ENCODE peak calls at places on chromosomes 4 and X, in seven cellular contexts. One of them, this sample, is unnamed.
A peak's percentile ranks its signal among the peaks of the same experiment; 100 is the strongest.

GRCh38 chr4:186104895-186105720 is 604 bp downstream of the FAM149A start:
- DNase-seq in A549: no peak
- DNase-seq in ovary: peak; percentile 46
- DNase-seq in IMR-90: no peak
- DNase-seq in right lobe of liver: peak; percentile 32
- DNase-seq in stomach: peak; percentile 32
- DNase-seq in HCT116: no peak
- DNase-seq in this sample: no peak

GRCh38 chrX:68112321-68112720 is 321.0 kb downstream of the OPHN1 start:
- DNase-seq in right lobe of liver: no peak
- DNase-seq in A549: no peak
- DNase-seq in stomach: no peak
- DNase-seq in ovary: no peak
- DNase-seq in IMR-90: peak; percentile 44
- DNase-seq in HCT116: no peak
- DNase-seq in this sample: no peak

GRCh38 chrX:106718709-106719108 is 7.8 kb upstream of the RNF128 start:
- DNase-seq in stomach: no peak
- DNase-seq in ovary: no peak
- DNase-seq in A549: no peak
- DNase-seq in right lobe of liver: no peak
- DNase-seq in IMR-90: no peak
- DNase-seq in HCT116: no peak
- DNase-seq in this sample: no peak

GRCh38 chr4:68466185-68466584 is 18.9 kb downstream of the TMPRSS11E start:
- DNase-seq in A549: no peak
- DNase-seq in right lobe of liver: no peak
- DNase-seq in stomach: no peak
- DNase-seq in ovary: no peak
- DNase-seq in IMR-90: peak; percentile 68
- DNase-seq in HCT116: peak; percentile 18
- DNase-seq in this sample: no peak

GRCh38 chrX:115960440-115961084 is 210.0 kb upstream of the AGTR2 start:
- DNase-seq in A549: no peak
- DNase-seq in ovary: no peak
- DNase-seq in stomach: no peak
- DNase-seq in right lobe of liver: no peak
- DNase-seq in IMR-90: no peak
- DNase-seq in HCT116: no peak
- DNase-seq in this sample: no peak

GRCh38 chr4:44447563-44448504 is 775 bp downstream of the KCTD8 start:
- DNase-seq in ovary: peak; percentile 52
- DNase-seq in IMR-90: no peak
- DNase-seq in stomach: peak; percentile 70
- DNase-seq in HCT116: no peak
- DNase-seq in A549: no peak
- DNase-seq in right lobe of liver: peak; percentile 25
- DNase-seq in this sample: no peak

GRCh38 chr4:77669911-77670590 is 64.4 kb downstream of the CXCL13 start:
- DNase-seq in HCT116: no peak
- DNase-seq in IMR-90: no peak
- DNase-seq in ovary: no peak
- DNase-seq in right lobe of liver: peak; percentile 22
- DNase-seq in stomach: peak; percentile 80
- DNase-seq in A549: no peak
- DNase-seq in this sample: no peak

GRCh38 chr4:154465085-154465484 is 26.5 kb downstream of the DCHS2 start:
- DNase-seq in stomach: no peak
- DNase-seq in A549: no peak
- DNase-seq in HCT116: no peak
- DNase-seq in ovary: no peak
- DNase-seq in right lobe of liver: no peak
- DNase-seq in IMR-90: no peak
- DNase-seq in this sample: no peak

GRCh38 chr4:76435689-76436176 is 704 bp downstream of the SHROOM3 start:
- DNase-seq in HCT116: no peak
- DNase-seq in stomach: no peak
- DNase-seq in A549: no peak
- DNase-seq in IMR-90: no peak
- DNase-seq in right lobe of liver: no peak
- DNase-seq in ovary: no peak
- DNase-seq in this sample: no peak

GRCh38 chr4:67721770-67722597 is 21.0 kb upstream of the UBA6 start:
- DNase-seq in HCT116: peak; percentile 68
- DNase-seq in stomach: no peak
- DNase-seq in ovary: no peak
- DNase-seq in IMR-90: peak; percentile 78
- DNase-seq in A549: no peak
- DNase-seq in right lobe of liver: no peak
- DNase-seq in this sample: no peak

GRCh38 chr4:15894923-15895411 is 43.6 kb downstream of the FGFBP1 start:
- DNase-seq in ovary: no peak
- DNase-seq in HCT116: no peak
- DNase-seq in A549: peak; percentile 8
- DNase-seq in stomach: no peak
- DNase-seq in right lobe of liver: no peak
- DNase-seq in IMR-90: peak; percentile 18
- DNase-seq in this sample: no peak

GRCh38 chrX:29419774-29420553 is 795.4 kb upstream of the MAGEB2 start:
- DNase-seq in ovary: no peak
- DNase-seq in IMR-90: peak; percentile 69
- DNase-seq in A549: no peak
- DNase-seq in stomach: no peak
- DNase-seq in HCT116: peak; percentile 21
- DNase-seq in right lobe of liver: no peak
- DNase-seq in this sample: no peak

GRCh38 chrX:147899715-147900114 is 12.0 kb upstream of the FMR1 start:
- DNase-seq in IMR-90: no peak
- DNase-seq in A549: no peak
- DNase-seq in HCT116: no peak
- DNase-seq in ovary: no peak
- DNase-seq in right lobe of liver: no peak
- DNase-seq in stomach: no peak
- DNase-seq in this sample: no peak

DNA sequence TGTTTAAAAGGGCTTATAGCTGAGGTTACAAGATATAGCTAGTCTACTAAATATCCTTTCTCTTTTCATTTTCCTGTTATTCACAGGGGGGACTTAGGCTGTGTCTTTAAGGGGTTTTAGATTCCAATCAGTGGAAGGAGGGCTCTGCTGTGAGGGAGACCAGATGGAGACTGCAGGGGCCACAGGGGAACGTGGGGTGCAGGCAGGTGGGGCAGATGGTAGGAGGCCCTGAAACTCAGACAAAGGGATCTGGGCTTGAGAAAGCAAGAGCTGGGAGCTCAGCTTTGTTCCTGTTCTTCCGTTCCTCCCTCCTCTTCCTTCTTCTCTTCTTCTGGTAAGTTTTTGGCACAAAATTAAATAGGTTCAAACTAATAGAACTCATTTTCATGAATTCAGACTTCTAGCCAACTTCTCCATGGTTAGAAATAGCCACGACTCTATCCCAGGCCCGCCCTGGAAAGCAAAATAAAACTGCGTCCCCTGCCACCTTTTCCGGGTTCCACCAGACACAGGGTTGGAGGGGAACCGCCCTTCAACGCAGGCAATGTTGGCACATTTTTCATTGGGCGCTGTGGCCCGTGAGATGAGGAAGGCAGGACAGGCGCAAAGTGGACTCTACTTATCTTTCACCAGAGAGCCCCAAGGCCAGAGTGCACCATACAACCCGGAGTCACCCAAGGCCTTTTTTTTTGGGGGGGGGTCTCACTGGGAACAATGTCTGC is 3.5 kb upstream of the TMSB4X start:
- DNase-seq in right lobe of liver: no peak
- DNase-seq in ovary: peak; percentile 57
- DNase-seq in HCT116: no peak
- DNase-seq in stomach: peak; percentile 79
- DNase-seq in IMR-90: no peak
- DNase-seq in A549: no peak
- DNase-seq in this sample: no peak
- TF ChIP-seq POLR2A in right lobe of liver: no peak
- TF ChIP-seq POLR2A in ovary: no peak
- TF ChIP-seq POLR2A in HCT116: no peak
- TF ChIP-seq POLR2A in stomach: no peak
- TF ChIP-seq POLR2A in IMR-90: no peak
- TF ChIP-seq POLR2A in A549: no peak
- TF ChIP-seq POLR2A in this sample: no peak

GRCh38 chr4:87073570-87074470 is 139.0 kb downstream of the AFF1 start:
- DNase-seq in HCT116: no peak
- DNase-seq in right lobe of liver: peak; percentile 53
- DNase-seq in A549: no peak
- DNase-seq in stomach: no peak
- DNase-seq in ovary: no peak
- DNase-seq in IMR-90: peak; percentile 62
- DNase-seq in this sample: peak; percentile 39

GRCh38 chr4:87078987-87079469 is 141.4 kb downstream of the KLHL8 start:
- DNase-seq in ovary: no peak
- DNase-seq in IMR-90: peak; percentile 88
- DNase-seq in right lobe of liver: no peak
- DNase-seq in HCT116: no peak
- DNase-seq in stomach: no peak
- DNase-seq in A549: no peak
- DNase-seq in this sample: peak; percentile 27

GRCh38 chr4:87075876-87076275 is 141.1 kb downstream of the AFF1 start:
- DNase-seq in HCT116: no peak
- DNase-seq in stomach: no peak
- DNase-seq in ovary: no peak
- DNase-seq in right lobe of liver: no peak
- DNase-seq in IMR-90: no peak
- DNase-seq in A549: no peak
- DNase-seq in this sample: no peak

GRCh38 chr4:87077834-87078585 is 142.4 kb downstream of the KLHL8 start:
- DNase-seq in stomach: no peak
- DNase-seq in A549: no peak
- DNase-seq in right lobe of liver: no peak
- DNase-seq in HCT116: no peak
- DNase-seq in ovary: no peak
- DNase-seq in IMR-90: no peak
- DNase-seq in this sample: no peak

DNA sequence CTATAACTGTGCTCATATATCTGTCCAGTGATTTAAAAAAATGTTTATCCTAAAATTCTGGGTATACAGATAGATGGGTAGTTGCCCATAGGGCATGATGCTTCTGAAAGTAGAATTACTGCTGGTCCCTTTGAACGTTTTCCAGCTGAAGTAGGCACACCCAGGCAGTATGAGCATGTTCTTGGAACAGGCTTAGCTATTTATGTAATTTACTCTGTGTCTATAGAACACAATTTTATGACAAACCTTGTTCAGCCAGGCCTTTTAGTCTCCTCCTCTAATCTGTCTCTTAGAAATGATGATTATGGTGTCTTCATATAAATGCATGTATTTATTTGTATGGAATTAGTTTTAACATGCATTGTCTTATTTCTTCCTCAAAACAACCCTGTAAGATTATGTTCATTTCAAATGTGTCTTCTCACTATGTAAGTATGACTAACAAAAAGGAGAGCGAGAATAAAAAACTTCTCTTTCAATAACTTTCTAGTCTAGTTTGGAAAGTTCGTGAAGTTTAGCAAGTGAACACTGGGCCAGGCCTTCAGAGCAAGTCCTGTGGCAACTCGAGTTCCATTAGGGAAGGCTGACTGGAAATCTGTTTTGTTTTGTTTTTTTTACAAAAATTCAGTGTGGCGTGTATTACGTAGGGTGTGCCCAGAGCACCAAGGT is 142.0 kb downstream of the AFF1 start:
- DNase-seq in stomach: no peak
- DNase-seq in A549: no peak
- DNase-seq in right lobe of liver: no peak
- DNase-seq in HCT116: no peak
- DNase-seq in ovary: no peak
- DNase-seq in IMR-90: no peak
- DNase-seq in this sample: no peak
- H3K4me1 ChIP-seq in stomach: peaks cover 43% of the 10 kb centered on the region
- H3K4me1 ChIP-seq in A549: peaks cover 33% of the 10 kb centered on the region
- H3K4me1 ChIP-seq in right lobe of liver: no peaks in the 10 kb centered on the region
- H3K4me1 ChIP-seq in HCT116: no peaks in the 10 kb centered on the region
- H3K4me1 ChIP-seq in ovary: peaks cover 17% of the 10 kb centered on the region
- H3K4me1 ChIP-seq in IMR-90: peaks cover 13% of the 10 kb centered on the region
- H3K4me1 ChIP-seq in this sample: peaks cover 74% of the 10 kb centered on the region

DNA sequence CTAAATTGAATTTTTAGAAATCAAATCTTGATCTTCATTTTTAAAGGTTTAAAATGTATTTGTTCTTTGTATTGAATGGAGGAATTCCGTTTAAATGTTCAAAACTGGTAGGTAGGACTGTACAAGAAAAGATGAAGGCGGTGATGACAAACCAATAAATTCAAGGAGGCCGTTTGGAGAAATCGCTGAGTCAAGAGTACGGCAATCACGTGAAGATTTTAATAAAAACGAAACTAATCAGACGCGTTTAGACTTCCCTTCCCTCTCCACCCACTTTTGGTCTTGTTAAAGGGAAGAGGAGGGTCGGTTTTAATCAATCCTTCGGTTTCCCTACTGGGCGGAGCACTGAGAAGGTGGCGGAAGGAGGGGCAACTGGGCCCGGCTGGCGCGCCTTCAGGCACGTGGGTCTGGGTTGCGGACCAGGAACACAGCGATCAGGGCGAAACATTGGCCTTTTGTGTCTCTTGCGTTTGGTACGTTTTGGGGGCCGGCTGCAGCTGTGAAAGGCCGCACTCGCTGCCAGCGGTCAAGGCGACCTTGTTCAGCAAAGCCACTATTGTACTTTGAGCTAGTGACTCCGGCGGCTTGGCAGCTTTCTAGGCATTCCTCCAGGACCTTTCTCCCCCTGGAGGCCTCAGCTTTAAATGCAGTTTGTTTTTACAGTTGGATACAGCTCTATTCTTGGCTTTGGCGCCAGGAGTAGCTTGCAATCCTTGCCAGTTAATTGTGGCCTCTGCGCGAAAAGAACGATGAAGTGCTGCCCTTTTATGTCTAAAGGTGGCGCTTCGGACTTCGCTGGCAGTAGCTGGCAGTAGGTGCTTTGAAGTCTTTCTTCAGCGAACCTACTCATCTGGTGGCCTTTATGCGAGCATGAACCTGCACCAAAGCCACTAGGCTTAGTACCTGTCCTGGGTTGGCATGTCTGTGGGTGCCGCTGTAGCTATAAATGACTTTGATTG is 16.7 kb upstream of the LAMP2 start:
- DNase-seq in stomach: peak; percentile 76
- DNase-seq in A549: peak; percentile 70
- DNase-seq in right lobe of liver: peak; percentile 68
- DNase-seq in IMR-90: peak; percentile 69
- DNase-seq in ovary: peak; percentile 73
- DNase-seq in HCT116: peak; percentile 80
- DNase-seq in this sample: peak; percentile 66
- TF ChIP-seq POLR2A in stomach: no peak
- TF ChIP-seq POLR2A in A549: peak; percentile 39
- TF ChIP-seq POLR2A in right lobe of liver: no peak
- TF ChIP-seq POLR2A in IMR-90: no peak
- TF ChIP-seq POLR2A in ovary: peak; percentile 26
- TF ChIP-seq POLR2A in HCT116: no peak
- TF ChIP-seq POLR2A in this sample: peak; percentile 35

DNA sequence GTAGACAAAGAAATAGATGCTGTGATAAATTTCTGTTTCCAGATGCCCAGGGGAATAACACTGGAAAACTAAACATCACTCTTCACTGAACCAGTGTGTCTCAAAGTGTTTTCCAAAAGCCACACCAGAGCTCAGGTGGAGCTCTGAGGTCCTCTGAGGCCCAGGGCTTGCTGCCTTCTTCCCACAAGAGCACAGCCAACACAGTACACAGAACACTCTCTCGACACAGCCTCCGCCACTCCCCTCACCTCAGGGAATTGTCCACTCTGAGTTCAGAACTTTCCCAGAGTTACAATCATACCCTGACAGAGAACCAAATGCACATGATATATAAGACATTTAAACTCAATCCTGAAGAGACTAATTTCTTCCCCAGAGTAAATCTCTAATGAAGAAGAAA is 3.1 kb downstream of the SETD7 start:
- DNase-seq in ovary: no peak
- DNase-seq in IMR-90: no peak
- DNase-seq in A549: no peak
- DNase-seq in stomach: no peak
- DNase-seq in HCT116: no peak
- DNase-seq in right lobe of liver: no peak
- DNase-seq in this sample: peak; percentile 25
- H3K4me1 ChIP-seq in ovary: peaks cover 19% of the 10 kb centered on the region
- H3K4me1 ChIP-seq in IMR-90: peaks cover 9% of the 10 kb centered on the region
- H3K4me1 ChIP-seq in A549: peaks cover 56% of the 10 kb centered on the region
- H3K4me1 ChIP-seq in stomach: peaks cover 43% of the 10 kb centered on the region
- H3K4me1 ChIP-seq in HCT116: peaks cover 12% of the 10 kb centered on the region
- H3K4me1 ChIP-seq in right lobe of liver: no peaks in the 10 kb centered on the region
- H3K4me1 ChIP-seq in this sample: no peaks in the 10 kb centered on the region